ENCODE peak calls at places on chromosomes 2 and 18, in seven cellular contexts. V, M, K, O, F, L and R are unnamed samples.

GRCh38 chr18:1998121-1998520 is 573.2 kb downstream of the METTL4 start:
- DNase-seq in V (no peak), F (no peak), L (no peak), O (no peak), M (no peak), K (no peak), R (no peak)

GRCh38 chr2:73851274-73851673 is 22.5 kb downstream of the STAMBP start:
- DNase-seq in F (no peak), L (no peak), V (peak), M (peak), K (no peak), O (no peak), R (no peak)

GRCh38 chr2:120759543-120760331 is 24.1 kb downstream of the GLI2 start:
- DNase-seq in M (no peak), K (no peak), L (no peak), O (no peak), V (no peak), F (peak), R (peak)

GRCh38 chr2:36235877-36236276 is 119.7 kb upstream of the CRIM1 start:
- DNase-seq in V (no peak), O (no peak), F (no peak), M (no peak), L (no peak), K (no peak), R (no peak)

GRCh38 chr2:7899241-7899640 is 782.6 kb upstream of the ID2 start:
- DNase-seq in K (no peak), L (no peak), O (no peak), M (no peak), F (no peak), V (no peak), R (no peak)

GRCh38 chr2:226607379-226607778 is 192.2 kb downstream of the IRS1 start:
- DNase-seq in V (no peak), O (no peak), K (no peak), M (no peak), F (no peak), L (no peak), R (no peak)

GRCh38 chr18:44759925-44760342 is 79.2 kb downstream of the SETBP1 start:
- DNase-seq in V (no peak), L (no peak), F (no peak), K (no peak), O (peak), M (no peak), R (no peak)

GRCh38 chr2:55123851-55124269 is 73.6 kb upstream of the RTN4 start:
- DNase-seq in M (no peak), V (no peak), F (no peak), K (no peak), L (no peak), O (no peak), R (no peak)

GRCh38 chr2:65639156-65639876 is 206.9 kb upstream of the SPRED2 start:
- DNase-seq in V (no peak), O (no peak), L (no peak), F (peak), M (no peak), K (no peak), R (no peak)

GRCh38 chr18:26003391-26003790 is 87.0 kb downstream of the SS18 start:
- DNase-seq in O (no peak), K (no peak), V (no peak), F (no peak), M (no peak), L (no peak), R (no peak)

GRCh38 chr2:177908824-177909223 is 163.8 kb downstream of the PDE11A start:
- DNase-seq in M (no peak), K (no peak), O (no peak), F (no peak), L (no peak), V (no peak), R (no peak)

GRCh38 chr2:168705534-168706470 is 96.6 kb upstream of the NOSTRIN start:
- DNase-seq in V (peak), F (no peak), O (no peak), K (no peak), M (peak), L (no peak), R (no peak)

GRCh38 chr2:3160751-3161330 is 216.8 kb downstream of the EIPR1 start:
- DNase-seq in V (no peak), K (no peak), M (no peak), O (no peak), L (no peak), F (no peak), R (peak)

GRCh38 chr2:61016392-61017002 is 1.0 kb upstream of the PEX13 start:
- DNase-seq in O (no peak), L (no peak), M (no peak), V (no peak), K (no peak), F (no peak), R (no peak)

GRCh38 chr2:182924311-182924710 is 57.9 kb upstream of the FRZB start:
- DNase-seq in M (no peak), F (no peak), V (no peak), L (no peak), O (no peak), K (no peak), R (no peak)

GRCh38 chr2:223107825-223108224 is 55.8 kb downstream of the KCNE4 start:
- DNase-seq in V (no peak), K (no peak), O (no peak), F (no peak), M (no peak), L (no peak), R (no peak)

GRCh38 chr18:69935319-69936190 is 12.1 kb downstream of the CD226 start:
- DNase-seq in K (no peak), O (peak), F (no peak), M (peak), L (no peak), V (no peak), R (no peak)

GRCh38 chr2:96151595-96152300 is 6.5 kb upstream of the DUSP2 start:
- DNase-seq in K (no peak), M (no peak), O (no peak), L (no peak), F (no peak), V (no peak), R (no peak)

GRCh38 chr2:200247494-200247893 is 59.0 kb upstream of the SPATS2L start:
- DNase-seq in V (no peak), M (no peak), K (no peak), F (no peak), L (no peak), O (no peak), R (no peak)

GRCh38 chr2:147523415-147523814 is 321.4 kb upstream of the ACVR2A start:
- DNase-seq in V (no peak), K (no peak), M (no peak), O (no peak), F (no peak), L (no peak), R (no peak)

GRCh38 chr2:132009874-132010521 is 151.8 kb downstream of the ANKRD30BL start:
- DNase-seq in M (no peak), L (no peak), K (no peak), O (no peak), F (no peak), V (no peak), R (no peak)

GRCh38 chr18:76387608-76388007 is 107.4 kb downstream of the ZNF516 start:
- DNase-seq in K (no peak), M (no peak), L (no peak), V (no peak), O (no peak), F (no peak), R (no peak)

GRCh38 chr2:240929364-240930095 is 23.4 kb downstream of the CROCC2 start:
- DNase-seq in F (peak), M (peak), O (no peak), V (no peak), L (no peak), K (no peak), R (peak)

GRCh38 chr2:195711478-195711877 is 54.5 kb downstream of the SLC39A10 start:
- DNase-seq in O (no peak), F (no peak), M (no peak), K (no peak), V (no peak), L (no peak), R (no peak)

GRCh38 chr2:202444000-202444399 is 67.9 kb downstream of the BMPR2 start:
- DNase-seq in M (no peak), V (no peak), O (no peak), L (no peak), K (no peak), F (no peak), R (no peak)
- H3K27ac ChIP-seq in M (no peak), V (no peak), O (no peak), L (peak), K (no peak), F (no peak), R (no peak)

GRCh38 chr2:161209902-161210301 is 49.7 kb downstream of the TANK start:
- DNase-seq in M (no peak), O (no peak), K (no peak), L (no peak), V (no peak), F (no peak), R (no peak)
- TF ChIP-seq EP300 in M (no peak), O (no peak), K (no peak), L (no peak), V (no peak), F (no peak), R (no peak)

GRCh38 chr2:1628893-1629292 is 115.4 kb downstream of the PXDN start:
- DNase-seq in L (no peak), F (peak), V (no peak), M (no peak), K (no peak), O (no peak), R (peak)

GRCh38 chr2:1632510-1632909 is 111.8 kb downstream of the PXDN start:
- DNase-seq in L (no peak), F (peak), O (no peak), V (no peak), M (no peak), K (no peak), R (peak)

GRCh38 chr2:1633092-1633721 is 111.1 kb downstream of the PXDN start:
- DNase-seq in V (no peak), F (peak), K (no peak), M (peak), O (no peak), L (no peak), R (no peak)

GRCh38 chr2:1632006-1632348 is 112.3 kb downstream of the PXDN start:
- DNase-seq in K (no peak), M (peak), O (no peak), F (peak), L (no peak), V (no peak), R (no peak)

DNA sequence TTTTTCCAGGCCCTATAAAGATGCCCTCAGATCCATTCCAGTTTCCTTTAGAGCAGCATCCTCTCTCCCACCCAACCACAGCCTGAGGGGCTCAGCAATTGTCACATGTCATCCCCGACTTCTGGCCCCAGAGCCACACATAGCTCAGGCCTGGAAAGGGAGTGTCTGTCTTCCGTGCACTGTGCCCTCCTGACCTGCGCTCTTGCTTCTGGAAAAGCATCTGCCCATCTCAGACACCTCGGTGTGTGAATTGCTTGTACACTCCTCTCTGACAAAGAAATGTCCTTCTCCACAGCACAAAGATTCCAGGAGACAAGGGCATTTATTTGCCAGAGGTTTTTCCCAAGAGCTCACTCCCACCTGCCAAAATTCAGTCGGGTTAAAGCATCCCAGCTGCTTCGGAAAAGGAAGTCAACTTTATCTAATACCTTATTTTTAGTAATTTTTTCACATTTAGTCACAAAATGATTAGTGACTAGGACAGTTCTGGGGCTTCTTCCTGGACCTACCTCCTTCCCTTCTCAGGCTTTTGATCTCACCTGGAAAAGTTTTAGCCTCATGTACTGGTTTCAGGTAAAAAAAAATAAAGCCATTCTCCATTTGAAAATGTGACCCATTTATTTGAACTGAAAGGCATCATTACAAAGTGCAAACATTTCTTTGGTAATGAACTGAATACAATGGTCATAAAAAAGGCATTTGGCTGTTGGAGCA is 112.9 kb downstream of the PXDN start:
- DNase-seq in K (no peak), M (peak), L (no peak), V (no peak), O (no peak), F (peak), R (no peak)
- H3K27ac ChIP-seq in K (no peak), M (peak), L (no peak), V (no peak), O (no peak), F (no peak), R (no peak)

DNA sequence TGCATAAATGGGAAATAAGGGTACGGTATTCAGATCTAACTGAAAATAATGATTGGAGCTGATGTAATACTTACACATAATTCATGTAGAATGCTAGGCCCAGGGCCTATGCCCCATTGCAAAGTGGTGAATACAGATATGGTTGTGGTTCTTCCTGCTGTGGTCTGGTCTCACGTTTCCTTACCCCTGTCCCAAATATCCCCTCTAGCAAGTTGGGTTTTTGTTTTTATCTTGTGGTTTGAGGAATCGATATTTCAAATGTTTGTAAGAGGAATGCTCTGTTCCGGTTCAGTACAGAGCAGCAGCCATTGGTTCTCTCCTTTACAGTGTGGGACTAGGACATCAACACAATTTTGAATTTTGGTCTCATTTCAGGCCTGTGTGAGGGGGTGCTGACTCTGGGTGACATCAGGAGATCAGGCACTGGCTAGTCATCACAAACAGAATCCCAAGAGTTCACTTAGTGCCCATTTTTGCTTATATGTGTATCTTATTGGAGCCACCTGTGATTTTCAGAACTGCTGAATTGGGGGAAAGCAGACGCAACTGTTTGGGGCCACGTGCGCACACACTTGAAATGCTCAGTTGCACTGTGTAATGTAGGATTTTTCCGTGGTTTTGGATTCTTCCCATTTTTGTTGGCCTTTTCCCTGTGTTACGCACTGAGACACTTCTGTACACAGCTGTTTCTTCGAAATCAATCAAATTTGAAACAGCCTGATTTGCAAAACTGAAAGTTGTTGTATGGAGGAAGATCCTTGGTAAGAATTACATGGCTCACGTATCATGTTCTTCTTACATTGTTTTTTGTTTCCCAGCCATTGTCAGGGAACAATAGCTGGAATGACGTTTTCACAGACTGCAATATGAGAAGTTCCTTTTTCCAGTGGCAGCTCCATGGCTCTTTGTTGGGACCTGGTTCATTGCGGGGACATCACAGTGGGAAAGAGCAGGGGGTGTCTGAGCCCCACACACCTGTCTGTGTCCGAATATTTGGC is 8.6 kb downstream of the SH3BP4 start:
- DNase-seq in M (no peak), L (no peak), V (no peak), O (no peak), K (no peak), F (no peak), R (no peak)
- TF ChIP-seq EP300 in M (no peak), L (no peak), V (no peak), O (no peak), K (no peak), F (no peak), R (no peak)

DNA sequence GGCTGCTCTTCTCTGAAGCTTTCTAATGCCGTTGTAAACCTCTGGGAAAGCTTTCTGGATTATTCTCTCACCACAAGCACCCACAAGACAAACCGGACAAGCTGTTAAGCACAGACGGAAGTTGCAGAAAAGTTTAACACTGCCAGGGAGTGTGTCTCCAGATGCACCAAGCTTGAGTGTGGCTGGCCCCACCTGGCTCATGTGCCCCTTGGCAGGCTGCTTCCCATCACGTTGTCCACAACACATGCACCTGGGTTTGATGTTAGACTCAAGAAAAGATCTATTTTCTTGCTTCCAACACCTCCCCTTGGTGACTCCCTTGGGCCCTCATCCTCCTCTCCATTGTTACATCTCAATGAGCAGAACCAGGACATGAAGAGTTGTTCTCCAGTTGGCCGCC is 224.9 kb downstream of the ACKR3 start:
- DNase-seq in O (no peak), K (no peak), V (no peak), F (no peak), M (no peak), L (no peak), R (peak)
- H3K27ac ChIP-seq in O (no peak), K (no peak), V (no peak), F (no peak), M (no peak), L (no peak), R (no peak)

GRCh38 chr18:49613741-49614151 is 51.9 kb downstream of the LIPG start:
- DNase-seq in F (no peak), M (no peak), K (no peak), V (no peak), L (no peak), O (no peak), R (no peak)
- TF ChIP-seq EP300 in F (no peak), M (no peak), K (no peak), V (no peak), L (no peak), O (no peak), R (no peak)